ENCODE peak calls at places on chromosomes 13 and 19, in nine cellular contexts. M, A, C, I, W, L, Z, R and V are unnamed samples.

GRCh38 chr19:2422951-2423880 is 4.2 kb downstream of the TIMM13 start:
- DNase-seq in M (no peak), I (peak), Z (peak), C (no peak), A (peak), W (no peak), R (no peak), L (no peak), V (no peak)

GRCh38 chr13:20416223-20416622 is 109.4 kb downstream of the CRYL1 start:
- DNase-seq in W (no peak), L (no peak), C (no peak), R (no peak), A (no peak), I (no peak), Z (no peak), M (no peak), V (no peak)

GRCh38 chr13:51980918-51981317 is 30.3 kb downstream of the ATP7B start:
- DNase-seq in M (no peak), A (no peak), I (no peak), Z (no peak), R (no peak), C (no peak), L (no peak), W (no peak), V (no peak)

GRCh38 chr19:17086129-17086528 is 10.6 kb downstream of the MYO9B start:
- DNase-seq in R (no peak), Z (no peak), A (no peak), L (no peak), W (no peak), I (no peak), C (no peak), M (no peak), V (no peak)

GRCh38 chr13:21986602-21987001 is 315.7 kb downstream of the FGF9 start:
- DNase-seq in L (no peak), A (peak), C (no peak), Z (peak), R (no peak), I (no peak), W (peak), M (no peak), V (no peak)

GRCh38 chr19:57302020-57302465 is 18.2 kb upstream of the ZNF543 start:
- DNase-seq in A (no peak), C (peak), I (peak), M (peak), Z (no peak), R (no peak), W (no peak), L (no peak), V (peak)

GRCh38 chr19:40614595-40615411 is 13.6 kb downstream of the LTBP4 start:
- DNase-seq in C (peak), Z (peak), L (peak), M (peak), I (peak), W (peak), A (no peak), R (peak), V (no peak)

GRCh38 chr19:56689198-56689597 is 17.6 kb upstream of the ZNF835 start:
- DNase-seq in W (no peak), C (no peak), A (no peak), M (no peak), L (no peak), R (no peak), Z (no peak), I (no peak), V (no peak)

GRCh38 chr13:77417897-77418296 is 91.0 kb upstream of the MYCBP2 start:
- DNase-seq in I (no peak), L (no peak), M (no peak), Z (no peak), A (no peak), R (no peak), W (no peak), C (no peak), V (no peak)

GRCh38 chr19:54481326-54481930 is 8.3 kb upstream of the CDC42EP5 start:
- DNase-seq in C (no peak), I (peak), R (peak), A (no peak), L (peak), M (no peak), Z (no peak), W (no peak), V (no peak)

GRCh38 chr19:290539-291521 is at the start of gene PLPP2:
- DNase-seq in A (peak), C (no peak), Z (no peak), W (no peak), R (peak), I (no peak), M (no peak), L (no peak), V (no peak)

GRCh38 chr13:106612688-106613087 is 44.8 kb upstream of the ARGLU1 start:
- DNase-seq in A (peak), C (no peak), R (no peak), M (no peak), I (peak), W (peak), Z (peak), L (peak), V (no peak)

GRCh38 chr19:33671211-33671610 is 49.5 kb downstream of the CHST8 start:
- DNase-seq in I (no peak), A (no peak), Z (no peak), L (no peak), R (no peak), W (no peak), M (no peak), C (no peak), V (no peak)

GRCh38 chr19:58228584-58229254 is at the start of gene ZNF544:
- DNase-seq in R (peak), C (peak), M (peak), L (peak), Z (peak), W (peak), I (peak), A (peak), V (no peak)

GRCh38 chr19:35856546-35857149 is at the start of gene KIRREL2:
- DNase-seq in C (no peak), R (peak), M (no peak), W (no peak), I (peak), Z (no peak), L (peak), A (peak), V (no peak)

GRCh38 chr13:47334173-47334572 is 437.3 kb upstream of the HTR2A start:
- DNase-seq in R (no peak), I (peak), M (peak), Z (no peak), L (no peak), C (peak), W (no peak), A (no peak), V (peak)

GRCh38 chr13:28161370-28161769 is 23.0 kb downstream of the PAN3 start:
- DNase-seq in I (no peak), Z (no peak), C (no peak), R (peak), W (no peak), A (no peak), M (no peak), L (peak), V (no peak)

GRCh38 chr13:114067381-114067885 is 65.0 kb downstream of the RASA3 start:
- DNase-seq in I (no peak), R (no peak), A (no peak), L (no peak), Z (no peak), C (no peak), M (peak), W (no peak), V (no peak)

GRCh38 chr13:79490846-79491245 is 9.9 kb downstream of the NDFIP2 start:
- DNase-seq in Z (no peak), M (no peak), C (no peak), A (no peak), I (no peak), R (no peak), L (no peak), W (no peak), V (no peak)

GRCh38 chr19:43425567-43426392 is 11.1 kb downstream of the TEX101 start:
- DNase-seq in Z (no peak), L (peak), M (no peak), R (peak), C (no peak), I (no peak), W (no peak), A (peak), V (peak)

GRCh38 chr19:35858311-35858710 is 1.6 kb downstream of the KIRREL2 start:
- DNase-seq in Z (no peak), W (no peak), L (no peak), I (no peak), A (no peak), M (no peak), R (no peak), C (no peak), V (no peak)

GRCh38 chr19:39645800-39646411 is 9.8 kb upstream of the LGALS16 start:
- DNase-seq in A (no peak), L (peak), R (peak), C (no peak), W (no peak), Z (no peak), M (peak), I (no peak), V (no peak)

GRCh38 chr13:30785146-30785845 is 50.0 kb downstream of the ALOX5AP start:
- DNase-seq in Z (no peak), M (no peak), I (no peak), L (no peak), A (no peak), C (no peak), W (no peak), R (no peak), V (no peak)

GRCh38 chr19:34549833-34550232 is 68.3 kb downstream of the WTIP start:
- DNase-seq in C (no peak), Z (no peak), M (no peak), I (no peak), W (no peak), A (no peak), L (no peak), R (no peak), V (no peak)

GRCh38 chr13:87855553-87855952 is 184.4 kb downstream of the SLITRK5 start:
- DNase-seq in A (no peak), Z (no peak), R (no peak), L (no peak), C (no peak), W (no peak), M (no peak), I (no peak), V (no peak)

GRCh38 chr13:51280379-51280940 is 58.3 kb downstream of the FAM124A start:
- DNase-seq in W (no peak), R (no peak), Z (no peak), A (no peak), I (no peak), M (no peak), C (no peak), L (no peak), V (no peak)

GRCh38 chr19:38765214-38765613 is 8.1 kb downstream of the LGALS7 start:
- DNase-seq in C (no peak), M (no peak), L (no peak), R (no peak), A (no peak), Z (no peak), I (no peak), W (no peak), V (no peak)

GRCh38 chr19:16288544-16288943 is 36.1 kb upstream of the KLF2 start:
- DNase-seq in I (no peak), R (no peak), A (no peak), Z (no peak), C (no peak), W (no peak), M (no peak), L (no peak), V (no peak)

GRCh38 chr19:20964798-20965197 is 41.7 kb downstream of the ZNF85 start:
- DNase-seq in R (peak), W (no peak), A (peak), Z (no peak), I (peak), C (no peak), L (peak), M (no peak), V (no peak)

GRCh38 chr19:15454371-15454800 is 4.6 kb upstream of the WIZ start:
- DNase-seq in R (no peak), C (no peak), A (peak), L (no peak), W (no peak), I (no peak), M (no peak), Z (no peak), V (no peak)

GRCh38 chr19:40234429-40235237 is 8.1 kb upstream of the CCNP start:
- DNase-seq in Z (no peak), R (no peak), L (no peak), I (no peak), M (no peak), W (no peak), C (no peak), A (no peak), V (no peak)

GRCh38 chr13:47859129-47859528 is 141.9 kb downstream of the SUCLA2 start:
- DNase-seq in A (no peak), L (no peak), I (no peak), C (no peak), M (peak), W (no peak), R (peak), Z (no peak), V (no peak)

GRCh38 chr13:24118576-24118975 is 41.9 kb upstream of the SPATA13 start:
- DNase-seq in C (no peak), Z (no peak), A (no peak), L (no peak), M (no peak), W (no peak), R (no peak), I (no peak), V (no peak)

GRCh38 chr19:16896913-16897571 is 8.2 kb downstream of the F2RL3 start:
- DNase-seq in L (peak), R (peak), Z (peak), A (peak), C (peak), I (peak), M (peak), W (peak), V (peak)

GRCh38 chr13:78147905-78148304 is 229.3 kb upstream of the EDNRB start:
- DNase-seq in L (no peak), W (no peak), R (no peak), Z (no peak), M (peak), C (peak), A (no peak), I (no peak), V (peak)

GRCh38 chr19:1259873-1260748 is 9.0 kb upstream of the CIRBP start:
- DNase-seq in C (no peak), R (no peak), L (no peak), A (no peak), I (no peak), W (no peak), M (no peak), Z (peak), V (no peak)

GRCh38 chr19:703651-704446 is 4.9 kb upstream of the PALM start:
- DNase-seq in Z (peak), A (peak), W (peak), C (no peak), R (peak), M (peak), I (peak), L (peak), V (no peak)

DNA sequence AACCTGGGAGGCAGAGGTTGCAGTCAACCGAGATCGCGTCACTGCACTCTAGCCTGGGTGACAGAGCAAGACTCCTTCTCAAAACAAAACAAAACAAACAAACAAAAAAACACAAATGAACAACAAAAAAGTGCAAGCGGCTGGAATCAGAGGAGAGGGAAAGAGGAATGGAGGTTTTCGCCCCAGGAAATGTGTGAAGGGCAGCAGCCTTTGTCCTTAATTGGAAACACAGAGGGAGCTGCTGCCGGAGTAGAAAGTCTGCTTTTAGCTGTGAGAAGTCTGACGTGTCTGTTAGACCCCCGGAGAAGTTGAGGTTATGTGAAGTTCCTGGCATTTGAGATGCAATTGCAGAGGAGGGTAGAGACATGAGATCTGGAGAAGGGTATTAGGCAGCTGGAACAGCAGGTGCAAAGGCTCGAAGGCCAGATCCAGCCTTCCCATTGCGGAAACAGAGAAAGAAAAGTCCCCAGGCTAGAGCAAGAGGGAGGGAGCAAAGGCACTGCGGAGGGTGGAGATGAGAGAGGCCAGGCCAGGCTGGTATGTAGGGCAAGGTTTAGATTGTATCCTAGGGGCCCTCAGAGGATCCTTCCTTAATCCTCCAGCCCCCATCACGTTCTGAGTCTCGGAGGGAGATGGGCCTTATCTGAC is 475 bp downstream of the TMIGD2 start:
- DNase-seq in R (no peak), Z (no peak), M (no peak), A (no peak), W (no peak), C (no peak), I (peak), L (no peak), V (no peak)
- H3K4me3 ChIP-seq in R (no peak), Z (no peak), M (no peak), A (no peak), W (no peak), C (no peak), I (no peak), L (no peak), V (no peak)

DNA sequence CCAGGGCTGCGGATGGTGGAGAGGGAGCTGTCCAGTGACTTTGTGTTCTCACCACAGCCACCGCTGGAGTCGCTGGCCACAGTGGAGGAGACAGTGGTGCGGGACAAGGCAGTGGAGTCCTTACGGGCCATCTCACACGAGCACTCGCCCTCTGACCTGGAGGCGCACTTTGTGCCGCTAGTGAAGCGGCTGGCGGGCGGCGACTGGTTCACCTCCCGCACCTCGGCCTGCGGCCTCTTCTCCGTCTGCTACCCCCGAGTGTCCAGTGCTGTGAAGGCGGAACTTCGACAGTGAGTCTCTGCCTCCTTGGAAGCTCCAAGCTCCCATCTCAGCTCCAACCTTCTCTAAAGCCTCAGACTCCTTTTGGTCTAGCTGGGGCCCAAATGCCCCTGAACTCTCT is 21.4 kb downstream of the PPP2R1A start:
- DNase-seq in L (no peak), Z (no peak), R (no peak), C (no peak), M (no peak), W (no peak), I (no peak), A (no peak), V (no peak)
- H3K4me3 ChIP-seq in L (no peak), Z (no peak), R (no peak), C (no peak), M (no peak), W (no peak), I (no peak), A (no peak), V (no peak)

GRCh38 chr19:45779231-45780145 is 2.8 kb downstream of the DMPK start:
- DNase-seq in L (peak), A (peak), M (no peak), R (peak), I (peak), Z (peak), C (no peak), W (peak), V (no peak)
- H3K4me3 ChIP-seq in L (peak), A (no peak), M (no peak), R (peak), I (peak), Z (peak), C (no peak), W (no peak), V (peak)

DNA sequence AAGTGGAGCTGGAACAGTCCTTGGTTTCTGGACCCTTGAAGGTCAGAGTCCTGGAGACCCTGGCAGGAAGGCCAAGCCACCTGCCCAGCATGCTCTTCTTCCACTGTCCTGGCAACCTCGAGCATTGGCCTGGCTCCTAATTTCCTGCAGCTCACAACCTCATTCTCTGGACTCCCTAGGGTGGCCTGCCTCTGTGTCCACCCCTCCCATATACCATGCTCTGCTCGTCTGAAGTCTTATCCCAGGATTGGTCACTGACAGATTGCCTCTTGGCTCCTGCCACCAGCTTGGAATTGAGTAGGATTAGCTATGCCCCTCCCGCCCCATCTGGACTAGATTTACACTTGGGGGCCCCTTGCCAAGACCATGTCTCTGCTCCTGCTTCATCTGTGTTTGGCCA is 17.2 kb upstream of the WASF3 start:
- DNase-seq in M (no peak), L (no peak), Z (no peak), I (no peak), C (no peak), R (no peak), W (peak), A (no peak), V (no peak)
- H3K4me3 ChIP-seq in M (no peak), L (no peak), Z (no peak), I (no peak), C (no peak), R (no peak), W (no peak), A (no peak), V (no peak)

GRCh38 chr19:7505682-7506384 is 10.1 kb upstream of the ZNF358 start:
- DNase-seq in C (no peak), W (no peak), M (no peak), R (peak), A (peak), Z (peak), I (no peak), L (peak), V (no peak)
- H3K4me3 ChIP-seq in C (no peak), W (no peak), M (no peak), R (peak), A (no peak), Z (no peak), I (peak), L (no peak), V (peak)

DNA sequence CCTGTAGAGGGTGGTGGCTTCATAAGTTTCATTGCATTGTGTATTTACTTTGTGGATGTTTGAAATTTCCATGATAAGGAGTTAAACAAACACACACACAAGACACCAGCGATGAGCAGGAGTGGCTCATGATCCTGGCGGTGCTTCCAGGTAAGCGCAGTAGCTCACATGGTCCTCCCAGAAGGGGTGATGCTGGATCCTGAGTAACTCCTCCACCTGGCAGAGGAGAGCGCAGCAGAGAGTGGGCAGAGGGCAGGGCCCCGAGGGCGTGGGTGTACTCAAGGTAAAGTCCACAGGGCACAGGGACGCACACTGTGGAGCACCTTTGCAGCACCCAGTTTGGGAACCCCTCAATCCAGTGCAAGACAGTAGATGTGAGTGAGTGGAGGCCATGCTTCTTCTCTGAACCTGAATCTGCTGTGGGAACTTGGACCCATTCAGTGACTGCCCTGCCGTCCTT is 54.0 kb downstream of the RFX2 start:
- DNase-seq in C (no peak), M (no peak), L (no peak), R (no peak), I (no peak), W (no peak), Z (no peak), A (no peak), V (no peak)
- H3K4me3 ChIP-seq in C (no peak), M (no peak), L (no peak), R (no peak), I (no peak), W (no peak), Z (no peak), A (no peak), V (no peak)

GRCh38 chr13:36436811-36437210 is 4.5 kb downstream of the CCNA1 start:
- DNase-seq in C (no peak), I (no peak), W (no peak), R (no peak), A (no peak), L (no peak), M (no peak), Z (no peak), V (no peak)

GRCh38 chr13:36438594-36439483 is 6.5 kb downstream of the CCNA1 start:
- DNase-seq in L (no peak), R (no peak), W (no peak), Z (no peak), M (no peak), C (no peak), A (no peak), I (no peak), V (no peak)
- H3K4me3 ChIP-seq in L (no peak), R (no peak), W (no peak), Z (no peak), M (no peak), C (no peak), A (no peak), I (no peak), V (no peak)

GRCh38 chr13:99870541-99870940 is 101.0 kb downstream of the ZIC5 start:
- DNase-seq in A (no peak), C (no peak), W (no peak), M (no peak), R (no peak), L (no peak), Z (no peak), I (no peak), V (no peak)
- H3K4me3 ChIP-seq in A (no peak), C (no peak), W (no peak), M (no peak), R (no peak), L (no peak), Z (no peak), I (no peak), V (no peak)